ENCODE peak calls at places on chromosome 16, in six cellular contexts. One of them, this sample, is unnamed.

GRCh38 chr16:89779231-89779912 is 37.1 kb downstream of the FANCA start:
- DNase-seq in HCT116: no peak
- DNase-seq in IMR-90: no peak
- DNase-seq in endothelial cell of umbilical vein: no peak
- DNase-seq in neural progenitor cell: no peak
- DNase-seq in H9: no peak
- DNase-seq in this sample: no peak

GRCh38 chr16:75062944-75063444 is 53.6 kb downstream of the LDHD start:
- DNase-seq in HCT116: no peak
- DNase-seq in endothelial cell of umbilical vein: no peak
- DNase-seq in H9: no peak
- DNase-seq in neural progenitor cell: no peak
- DNase-seq in IMR-90: no peak
- DNase-seq in this sample: no peak

GRCh38 chr16:20853981-20854620 is 46.1 kb downstream of the DCUN1D3 start:
- DNase-seq in neural progenitor cell: no peak
- DNase-seq in endothelial cell of umbilical vein: peak; percentile 63
- DNase-seq in H9: no peak
- DNase-seq in HCT116: no peak
- DNase-seq in IMR-90: no peak
- DNase-seq in this sample: no peak

GRCh38 chr16:86507173-86508027 is 2.9 kb upstream of the FOXF1 start:
- DNase-seq in neural progenitor cell: no peak
- DNase-seq in endothelial cell of umbilical vein: no peak
- DNase-seq in IMR-90: peak; percentile 55
- DNase-seq in HCT116: no peak
- DNase-seq in H9: no peak
- DNase-seq in this sample: no peak

GRCh38 chr16:4615389-4616046 is 830 bp upstream of the UBALD1 start:
- DNase-seq in IMR-90: no peak
- DNase-seq in HCT116: no peak
- DNase-seq in neural progenitor cell: no peak
- DNase-seq in endothelial cell of umbilical vein: no peak
- DNase-seq in H9: no peak
- DNase-seq in this sample: no peak

GRCh38 chr16:48617711-48618148 is 7.8 kb upstream of the N4BP1 start:
- DNase-seq in H9: no peak
- DNase-seq in neural progenitor cell: no peak
- DNase-seq in endothelial cell of umbilical vein: peak; percentile 29
- DNase-seq in IMR-90: peak; percentile 63
- DNase-seq in HCT116: no peak
- DNase-seq in this sample: no peak

GRCh38 chr16:11585460-11586374 is 1.0 kb downstream of the LITAF start:
- DNase-seq in endothelial cell of umbilical vein: no peak
- DNase-seq in neural progenitor cell: no peak
- DNase-seq in HCT116: no peak
- DNase-seq in IMR-90: peak; percentile 33
- DNase-seq in H9: no peak
- DNase-seq in this sample: no peak

GRCh38 chr16:1295465-1295864 is 14.0 kb upstream of the UBE2I start:
- DNase-seq in H9: no peak
- DNase-seq in IMR-90: no peak
- DNase-seq in HCT116: no peak
- DNase-seq in neural progenitor cell: no peak
- DNase-seq in endothelial cell of umbilical vein: no peak
- DNase-seq in this sample: no peak

GRCh38 chr16:78048319-78048718 is 26.0 kb downstream of the CLEC3A start:
- DNase-seq in H9: no peak
- DNase-seq in endothelial cell of umbilical vein: no peak
- DNase-seq in IMR-90: no peak
- DNase-seq in neural progenitor cell: no peak
- DNase-seq in HCT116: no peak
- DNase-seq in this sample: no peak

GRCh38 chr16:86805210-86805609 is 226.9 kb downstream of the FOXL1 start:
- DNase-seq in H9: no peak
- DNase-seq in IMR-90: no peak
- DNase-seq in endothelial cell of umbilical vein: no peak
- DNase-seq in neural progenitor cell: no peak
- DNase-seq in HCT116: no peak
- DNase-seq in this sample: no peak

GRCh38 chr16:81575834-81576233 is 131.2 kb downstream of the CMIP start:
- DNase-seq in endothelial cell of umbilical vein: no peak
- DNase-seq in H9: no peak
- DNase-seq in neural progenitor cell: no peak
- DNase-seq in IMR-90: no peak
- DNase-seq in HCT116: no peak
- DNase-seq in this sample: no peak

GRCh38 chr16:27314161-27314723 is 468 bp downstream of the IL4R start:
- DNase-seq in IMR-90: peak; percentile 97
- DNase-seq in neural progenitor cell: no peak
- DNase-seq in endothelial cell of umbilical vein: peak; percentile 91
- DNase-seq in H9: no peak
- DNase-seq in HCT116: peak; percentile 42
- DNase-seq in this sample: no peak

GRCh38 chr16:75024591-75024990 is 25.8 kb downstream of the ZNRF1 start:
- DNase-seq in endothelial cell of umbilical vein: no peak
- DNase-seq in HCT116: no peak
- DNase-seq in H9: no peak
- DNase-seq in IMR-90: no peak
- DNase-seq in neural progenitor cell: no peak
- DNase-seq in this sample: peak; percentile 28

GRCh38 chr16:15874745-15875314 is 13.6 kb downstream of the CEP20 start:
- DNase-seq in neural progenitor cell: peak; percentile 70
- DNase-seq in IMR-90: peak; percentile 80
- DNase-seq in HCT116: peak; percentile 61
- DNase-seq in H9: peak; percentile 57
- DNase-seq in endothelial cell of umbilical vein: peak; percentile 84
- DNase-seq in this sample: peak; percentile 16

GRCh38 chr16:85017603-85018002 is 6.3 kb upstream of the ZDHHC7 start:
- DNase-seq in H9: no peak
- DNase-seq in endothelial cell of umbilical vein: no peak
- DNase-seq in neural progenitor cell: no peak
- DNase-seq in IMR-90: no peak
- DNase-seq in HCT116: no peak
- DNase-seq in this sample: no peak

GRCh38 chr16:75433732-75434413 is 570 bp upstream of the CFDP1 start:
- DNase-seq in endothelial cell of umbilical vein: peak; percentile 97
- DNase-seq in HCT116: no peak
- DNase-seq in neural progenitor cell: peak; percentile 83
- DNase-seq in IMR-90: peak; percentile 97
- DNase-seq in H9: peak; percentile 78
- DNase-seq in this sample: no peak

GRCh38 chr16:27762441-27762840 is 212.5 kb downstream of the KATNIP start:
- DNase-seq in IMR-90: peak; percentile 58
- DNase-seq in endothelial cell of umbilical vein: no peak
- DNase-seq in HCT116: peak; percentile 24
- DNase-seq in neural progenitor cell: no peak
- DNase-seq in H9: no peak
- DNase-seq in this sample: no peak

GRCh38 chr16:2845116-2845515 is 12.9 kb downstream of the PRSS22 start:
- DNase-seq in neural progenitor cell: no peak
- DNase-seq in H9: no peak
- DNase-seq in IMR-90: no peak
- DNase-seq in HCT116: no peak
- DNase-seq in endothelial cell of umbilical vein: no peak
- DNase-seq in this sample: no peak

GRCh38 chr16:68400083-68400923 is 48.0 kb downstream of the SMPD3 start:
- DNase-seq in IMR-90: no peak
- DNase-seq in HCT116: no peak
- DNase-seq in H9: no peak
- DNase-seq in neural progenitor cell: no peak
- DNase-seq in endothelial cell of umbilical vein: no peak
- DNase-seq in this sample: peak; percentile 34

GRCh38 chr16:3525951-3526350 is 25.1 kb downstream of the CLUAP1 start:
- DNase-seq in HCT116: no peak
- DNase-seq in IMR-90: no peak
- DNase-seq in endothelial cell of umbilical vein: no peak
- DNase-seq in H9: no peak
- DNase-seq in neural progenitor cell: no peak
- DNase-seq in this sample: no peak

GRCh38 chr16:79042886-79043285 is 557.7 kb downstream of the MAF start:
- DNase-seq in neural progenitor cell: no peak
- DNase-seq in HCT116: no peak
- DNase-seq in endothelial cell of umbilical vein: no peak
- DNase-seq in H9: no peak
- DNase-seq in IMR-90: no peak
- DNase-seq in this sample: no peak

GRCh38 chr16:89352091-89352681 is 134.7 kb downstream of the ZNF778 start:
- DNase-seq in endothelial cell of umbilical vein: no peak
- DNase-seq in HCT116: no peak
- DNase-seq in IMR-90: no peak
- DNase-seq in H9: no peak
- DNase-seq in neural progenitor cell: no peak
- DNase-seq in this sample: no peak

GRCh38 chr16:54938351-54939346 is 8.0 kb downstream of the IRX5 start:
- DNase-seq in HCT116: no peak
- DNase-seq in endothelial cell of umbilical vein: peak; percentile 44
- DNase-seq in neural progenitor cell: peak; percentile 70
- DNase-seq in IMR-90: no peak
- DNase-seq in H9: peak; percentile 43
- DNase-seq in this sample: no peak

GRCh38 chr16:19183187-19183586 is 15.1 kb downstream of the SYT17 start:
- DNase-seq in neural progenitor cell: no peak
- DNase-seq in endothelial cell of umbilical vein: no peak
- DNase-seq in HCT116: no peak
- DNase-seq in H9: no peak
- DNase-seq in IMR-90: no peak
- DNase-seq in this sample: no peak

GRCh38 chr16:19185510-19185851 is 17.4 kb downstream of the SYT17 start:
- DNase-seq in H9: no peak
- DNase-seq in neural progenitor cell: no peak
- DNase-seq in IMR-90: no peak
- DNase-seq in endothelial cell of umbilical vein: no peak
- DNase-seq in HCT116: no peak
- DNase-seq in this sample: no peak

GRCh38 chr16:19182487-19182886 is 14.4 kb downstream of the SYT17 start:
- DNase-seq in HCT116: no peak
- DNase-seq in H9: no peak
- DNase-seq in neural progenitor cell: no peak
- DNase-seq in endothelial cell of umbilical vein: no peak
- DNase-seq in IMR-90: no peak
- DNase-seq in this sample: no peak

GRCh38 chr16:19186403-19186802 is 18.4 kb downstream of the SYT17 start:
- DNase-seq in endothelial cell of umbilical vein: no peak
- DNase-seq in H9: no peak
- DNase-seq in neural progenitor cell: no peak
- DNase-seq in HCT116: no peak
- DNase-seq in IMR-90: no peak
- DNase-seq in this sample: no peak

GRCh38 chr16:19184823-19185509 is 16.9 kb downstream of the SYT17 start:
- DNase-seq in HCT116: no peak
- DNase-seq in H9: peak; percentile 49
- DNase-seq in neural progenitor cell: no peak
- DNase-seq in IMR-90: no peak
- DNase-seq in endothelial cell of umbilical vein: peak; percentile 17
- DNase-seq in this sample: no peak
- H3K9ac ChIP-seq in HCT116: no peak overlapping the region
- H3K9ac ChIP-seq in H9: no peak overlapping the region
- H3K9ac ChIP-seq in neural progenitor cell: no peak overlapping the region
- H3K9ac ChIP-seq in IMR-90: no peak overlapping the region
- H3K9ac ChIP-seq in endothelial cell of umbilical vein: no peak overlapping the region
- H3K9ac ChIP-seq in this sample: no peak overlapping the region

DNA sequence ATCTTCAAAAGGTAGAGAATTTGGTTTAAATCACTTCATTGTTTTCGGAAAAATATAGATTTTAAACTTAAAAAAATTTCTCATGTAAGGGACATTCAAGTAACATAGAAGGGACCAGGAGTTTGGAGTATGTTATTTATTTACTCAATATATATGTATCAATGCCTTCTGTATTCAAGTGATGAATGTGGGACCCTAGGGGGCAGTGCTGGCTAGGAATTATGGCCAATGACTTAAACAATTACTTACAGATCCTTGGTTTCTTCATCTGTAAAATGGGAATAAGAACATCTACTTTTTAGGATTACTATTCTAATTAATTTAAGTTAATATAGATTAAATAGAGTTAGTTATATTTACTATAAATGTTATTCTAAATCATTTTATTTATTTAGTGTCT is 886.3 kb upstream of the RBFOX1 start:
- DNase-seq in HCT116: no peak
- DNase-seq in IMR-90: no peak
- DNase-seq in neural progenitor cell: no peak
- DNase-seq in endothelial cell of umbilical vein: no peak
- DNase-seq in H9: no peak
- DNase-seq in this sample: no peak
- TF ChIP-seq CTCF in HCT116: no peak
- TF ChIP-seq CTCF in IMR-90: no peak
- TF ChIP-seq CTCF in neural progenitor cell: peak; percentile 32
- TF ChIP-seq CTCF in endothelial cell of umbilical vein: no peak
- TF ChIP-seq CTCF in H9: peak; percentile 55
- TF ChIP-seq CTCF in this sample: no peak

GRCh38 chr16:13542284-13542683 is 377.7 kb upstream of the ERCC4 start:
- DNase-seq in neural progenitor cell: no peak
- DNase-seq in HCT116: no peak
- DNase-seq in IMR-90: no peak
- DNase-seq in H9: no peak
- DNase-seq in endothelial cell of umbilical vein: no peak
- DNase-seq in this sample: no peak

GRCh38 chr16:13540771-13541170 is 379.2 kb upstream of the ERCC4 start:
- DNase-seq in IMR-90: no peak
- DNase-seq in HCT116: no peak
- DNase-seq in endothelial cell of umbilical vein: no peak
- DNase-seq in H9: no peak
- DNase-seq in neural progenitor cell: no peak
- DNase-seq in this sample: no peak

DNA sequence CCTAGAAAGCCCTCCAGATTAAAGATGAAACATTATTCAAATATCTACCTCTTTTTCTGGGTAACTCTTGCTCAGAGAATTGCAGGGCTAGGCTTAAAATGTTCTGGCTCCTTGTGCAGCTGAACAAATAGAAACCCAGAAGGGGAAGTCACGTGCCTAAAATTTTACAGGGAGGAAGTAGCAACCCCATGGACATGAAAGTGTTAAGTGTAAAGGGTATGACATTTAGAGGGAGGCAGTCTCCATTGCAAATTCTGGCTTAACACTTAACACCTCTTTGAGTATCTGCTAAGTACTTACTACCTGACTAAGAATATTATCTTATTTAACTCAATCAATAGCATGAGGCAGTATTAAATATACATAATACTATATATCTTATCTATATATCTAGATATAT is 376.1 kb upstream of the ERCC4 start:
- DNase-seq in H9: no peak
- DNase-seq in neural progenitor cell: no peak
- DNase-seq in endothelial cell of umbilical vein: no peak
- DNase-seq in IMR-90: no peak
- DNase-seq in HCT116: no peak
- DNase-seq in this sample: no peak
- H3K27ac ChIP-seq in H9: no peak overlapping the region
- H3K27ac ChIP-seq in neural progenitor cell: no peak overlapping the region
- H3K27ac ChIP-seq in endothelial cell of umbilical vein: no peak overlapping the region
- H3K27ac ChIP-seq in IMR-90: no peak overlapping the region
- H3K27ac ChIP-seq in HCT116: no peak overlapping the region
- H3K27ac ChIP-seq in this sample: no peak overlapping the region

DNA sequence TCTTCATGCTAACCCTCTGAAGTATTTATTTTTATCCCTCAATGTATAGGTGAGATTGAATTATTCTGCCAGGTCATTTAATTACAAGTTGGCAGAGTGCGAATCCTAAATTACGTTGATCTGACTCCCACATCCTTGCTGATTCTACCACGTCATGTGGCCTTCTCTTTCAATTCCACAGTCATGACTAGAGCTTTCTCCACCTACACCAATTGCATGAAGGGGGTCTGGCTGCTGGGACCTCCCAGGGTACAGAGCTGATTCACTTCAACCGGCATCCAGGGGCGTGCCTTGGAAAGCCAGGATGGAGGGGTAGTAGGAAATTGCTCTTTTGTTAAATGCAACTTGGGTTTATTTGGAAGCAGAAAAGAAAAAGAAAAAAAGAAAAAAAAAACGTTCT is 41.1 kb upstream of the CDH13 start:
- DNase-seq in HCT116: no peak
- DNase-seq in IMR-90: peak; percentile 88
- DNase-seq in endothelial cell of umbilical vein: no peak
- DNase-seq in neural progenitor cell: no peak
- DNase-seq in H9: no peak
- DNase-seq in this sample: no peak
- H3K9ac ChIP-seq in HCT116: no peak overlapping the region
- H3K9ac ChIP-seq in IMR-90: no peak overlapping the region
- H3K9ac ChIP-seq in endothelial cell of umbilical vein: no peak overlapping the region
- H3K9ac ChIP-seq in neural progenitor cell: no peak overlapping the region
- H3K9ac ChIP-seq in H9: no peak overlapping the region
- H3K9ac ChIP-seq in this sample: no peak overlapping the region

This sample was measured in DND-41.